ENCODE peak calls at places on chromosomes 12 and 14, in five cellular contexts. S is body of pancreas, H is psoas muscle, T is colonic mucosa, F is foreskin keratinocyte. U is an unnamed sample.
A peak's percentile ranks its signal among the peaks of the same experiment; 100 is the strongest.

GRCh38 chr12:67147447-67147846 is 121.7 kb upstream of the CAND1 start:
- DNase-seq in F (no peak), H (no peak), T (no peak), S (no peak), U (no peak)

GRCh38 chr12:109307051-109307450 is 2.0 kb downstream of the FOXN4 start:
- DNase-seq in F (no peak), H (no peak), S (no peak), T (no peak), U (no peak)

GRCh38 chr12:89525002-89525823 is 617 bp upstream of the GALNT4 start:
- DNase-seq in S (peak; percentile 43), H (peak; percentile 65), F (peak; percentile 32), T (peak; percentile 77), U (no peak)

GRCh38 chr14:20742132-20742531 is 3.6 kb upstream of the EDDM3A start:
- DNase-seq in T (no peak), H (no peak), S (no peak), F (no peak), U (no peak)

GRCh38 chr12:5428332-5429221 is 3.3 kb upstream of the NTF3 start:
- DNase-seq in T (no peak), S (no peak), F (no peak), H (no peak), U (no peak)

GRCh38 chr12:5480953-5481300 is 49.0 kb downstream of the NTF3 start:
- DNase-seq in F (no peak), H (no peak), T (no peak), S (no peak), U (no peak)

GRCh38 chr12:95173392-95174251 is 43.6 kb downstream of the FGD6 start:
- DNase-seq in H (peak; percentile 69), T (peak; percentile 74), S (peak; percentile 88), F (peak; percentile 89), U (peak; percentile 72)

GRCh38 chr12:123479442-123480180 is 21.7 kb downstream of the SNRNP35 start:
- DNase-seq in H (peak; percentile 68), S (no peak), F (no peak), T (no peak), U (no peak)

GRCh38 chr12:114368685-114369084 is 37.3 kb downstream of the TBX5 start:
- DNase-seq in H (peak; percentile 52), F (no peak), S (no peak), T (no peak), U (no peak)

GRCh38 chr14:64114166-64114565 is 180.0 kb downstream of the ESR2 start:
- DNase-seq in T (peak; percentile 47), S (peak; percentile 20), H (peak; percentile 81), F (no peak), U (no peak)

GRCh38 chr14:69346710-69347109 is 51.4 kb downstream of the ERH start:
- DNase-seq in H (no peak), F (no peak), S (peak; percentile 23), T (peak; percentile 44), U (no peak)

GRCh38 chr12:1369942-1370620 is 224.3 kb downstream of the FBXL14 start:
- DNase-seq in T (no peak), H (no peak), F (no peak), S (no peak), U (no peak)

GRCh38 chr14:54715244-54715643 is 148.3 kb downstream of the SAMD4A start:
- DNase-seq in F (no peak), T (no peak), S (no peak), H (no peak), U (no peak)

GRCh38 chr12:18970603-18971002 is 158.9 kb upstream of the PLEKHA5 start:
- DNase-seq in H (no peak), F (no peak), T (no peak), S (no peak), U (no peak)

GRCh38 chr12:118237908-118238307 is 102.0 kb downstream of the PEBP1 start:
- DNase-seq in S (no peak), H (no peak), T (no peak), F (peak; percentile 69), U (peak; percentile 39)

GRCh38 chr14:93175492-93175891 is 9.2 kb downstream of the MOAP1 start:
- DNase-seq in T (no peak), F (no peak), H (no peak), S (no peak), U (no peak)

GRCh38 chr12:123056053-123056452 is 75.6 kb downstream of the ARL6IP4 start:
- DNase-seq in H (peak; percentile 67), F (no peak), S (no peak), T (no peak), U (no peak)

DNA sequence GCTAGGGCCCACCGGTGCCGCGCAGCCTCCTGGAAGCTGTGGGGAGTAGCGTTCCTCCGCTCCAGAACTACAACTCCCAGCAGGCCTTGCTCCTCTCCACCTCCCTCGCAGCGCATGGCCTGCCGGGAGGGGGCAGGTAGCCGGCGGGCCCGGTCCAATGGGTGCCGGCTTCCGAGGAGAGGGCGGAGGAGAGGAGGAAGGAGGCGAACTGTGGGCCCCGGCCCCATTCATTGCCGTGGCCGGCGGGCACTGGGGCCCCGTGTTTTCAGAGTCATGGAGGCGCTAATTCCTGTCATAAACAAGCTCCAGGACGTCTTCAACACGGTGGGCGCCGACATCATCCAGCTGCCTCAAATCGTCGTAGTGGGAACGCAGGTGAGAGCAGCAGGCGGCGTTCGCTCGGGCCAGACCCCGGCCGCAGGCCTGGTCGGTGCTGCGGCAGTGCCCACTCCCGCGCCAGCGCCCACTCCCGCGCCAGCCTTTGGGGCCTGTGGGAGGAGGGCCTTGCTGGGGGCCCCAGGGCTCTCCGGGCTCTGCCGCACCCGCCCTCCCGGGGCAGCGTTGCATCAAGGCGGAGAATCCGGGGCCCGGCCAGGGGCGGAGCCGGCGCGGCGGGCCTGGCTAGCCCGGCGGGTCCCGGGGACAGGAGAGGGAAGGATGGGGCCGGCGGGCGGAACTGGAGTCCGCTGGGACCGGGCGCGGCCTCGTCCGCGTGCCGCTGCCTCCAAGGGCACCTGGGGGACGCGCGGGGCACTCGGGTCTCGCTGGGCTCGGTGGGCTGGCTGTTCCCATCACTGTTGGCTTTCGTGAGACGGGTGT is at the start of gene DNM1L:
- DNase-seq in T (peak; percentile 95), H (peak; percentile 96), S (peak; percentile 92), F (peak; percentile 90), U (peak; percentile 87)
- TF ChIP-seq CTCF in T (no peak), H (peak; percentile 26), S (no peak), F (peak; percentile 8), U (no peak)

GRCh38 chr12:101455685-101456084 is 19.5 kb upstream of the SPIC start:
- DNase-seq in T (no peak), S (no peak), F (no peak), H (no peak), U (no peak)

DNA sequence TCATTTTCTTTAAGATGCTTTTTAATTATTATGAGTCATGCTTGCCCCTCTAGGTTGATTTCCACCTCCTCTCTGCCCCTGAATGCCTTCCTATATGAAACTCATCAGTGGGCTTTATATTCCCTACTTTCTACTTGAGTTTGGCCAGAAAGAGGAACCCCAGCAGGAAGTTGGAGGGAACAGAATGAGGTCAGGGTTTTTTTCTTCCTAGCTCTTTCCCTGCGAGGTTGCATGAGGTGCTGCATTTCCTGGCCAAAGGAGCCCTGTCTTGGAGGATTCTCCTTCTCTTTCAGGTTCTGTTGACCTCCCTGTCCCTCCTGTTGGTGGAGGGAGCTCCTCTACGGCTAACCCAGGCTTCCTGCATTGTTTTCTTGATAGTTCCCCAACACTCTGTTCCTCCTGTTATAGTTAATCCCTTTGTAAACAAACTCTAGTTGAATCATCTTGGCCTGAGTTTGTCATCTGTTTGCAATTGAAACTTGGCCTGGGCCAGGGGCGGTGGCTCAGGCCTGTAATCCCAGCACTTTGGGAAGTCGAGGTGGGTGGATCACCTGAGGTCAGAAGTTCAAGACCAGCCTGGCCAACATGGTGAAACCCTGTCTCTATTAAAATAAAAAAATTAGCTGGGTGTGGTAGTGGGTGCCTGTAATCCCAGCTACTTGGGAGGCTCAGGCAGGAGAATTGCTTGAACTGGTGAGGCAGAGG is 15.3 kb upstream of the SPIC start:
- DNase-seq in H (no peak), T (peak; percentile 29), F (no peak), S (peak; percentile 25), U (no peak)
- TF ChIP-seq CTCF in H (no peak), T (no peak), F (no peak), S (no peak), U (no peak)

GRCh38 chr14:35867280-35867629 is 41.1 kb downstream of the BRMS1L start:
- DNase-seq in T (no peak), F (no peak), S (no peak), H (no peak), U (no peak)
- TF ChIP-seq CTCF in T (no peak), F (no peak), S (no peak), H (no peak), U (no peak)

GRCh38 chr14:73976150-73976549 is 26.0 kb downstream of the COQ6 start:
- DNase-seq in T (no peak), H (no peak), F (no peak), S (no peak), U (no peak)

GRCh38 chr14:73977896-73978295 is 27.8 kb downstream of the COQ6 start:
- DNase-seq in F (no peak), H (no peak), S (no peak), T (no peak), U (no peak)

DNA sequence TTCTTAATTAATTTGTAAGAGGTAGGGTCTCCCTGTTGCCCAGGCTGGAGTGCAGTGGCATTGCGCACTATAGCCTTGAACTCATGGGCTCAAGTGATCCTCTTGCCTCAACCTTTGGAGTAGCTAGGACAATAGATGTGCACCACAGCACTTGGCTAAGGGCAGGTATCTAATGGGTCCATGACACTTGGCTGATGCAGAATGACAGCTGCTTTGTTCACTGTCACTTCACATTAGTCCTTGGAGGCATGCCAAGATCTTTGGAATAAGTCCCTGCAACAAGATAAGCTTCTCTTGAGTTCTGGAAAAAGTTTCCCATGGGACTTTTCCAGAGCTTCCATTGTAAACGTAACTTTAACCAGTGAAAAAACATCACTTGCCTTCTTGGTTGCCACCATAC is 23.4 kb downstream of the COQ6 start:
- DNase-seq in T (no peak), H (no peak), F (no peak), S (no peak), U (no peak)
- TF ChIP-seq CTCF in T (no peak), H (no peak), F (no peak), S (no peak), U (no peak)

DNA sequence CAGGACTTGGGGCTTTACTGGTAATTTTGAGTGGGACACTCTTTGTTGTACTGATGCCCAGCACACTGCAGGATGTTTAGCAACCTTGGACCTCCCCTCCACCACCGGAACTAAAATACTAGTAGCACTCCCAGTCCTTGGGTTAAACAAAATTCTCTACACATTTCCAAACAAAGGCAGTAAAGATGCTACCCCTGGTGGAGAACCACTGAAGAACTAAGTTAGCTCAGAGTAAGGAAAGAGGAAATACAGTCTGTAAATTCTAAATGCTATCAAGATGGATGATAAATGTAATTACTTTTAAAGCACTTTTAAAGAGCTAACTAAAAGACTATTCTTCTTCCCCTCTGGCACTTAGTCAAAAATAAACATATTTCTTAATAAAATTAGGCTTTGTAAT is 64.1 kb downstream of the LRP6 start:
- DNase-seq in S (no peak), F (no peak), T (no peak), H (no peak), U (no peak)
- TF ChIP-seq CTCF in S (no peak), F (no peak), T (no peak), H (no peak), U (no peak)

GRCh38 chr14:98208943-98209342 is 1063.1 kb downstream of the BCL11B start:
- DNase-seq in H (no peak), F (no peak), T (no peak), S (no peak), U (no peak)
- TF ChIP-seq CTCF in H (no peak), F (peak; percentile 5), T (no peak), S (no peak), U (no peak)

U was measured in kidney epithelial cell.